ENCODE peak calls at places on chromosomes 6 and 20, in ten cellular contexts. One of them, this sample, is unnamed.
A peak's percentile ranks its signal among the peaks of the same experiment; 100 is the strongest.

GRCh38 chr20:40778894-40779496 is 90.0 kb upstream of the MAFB start:
- DNase-seq in effector memory CD8-positive, alpha-beta T cell: no peak
- DNase-seq in GM10248: no peak
- DNase-seq in RWPE1: no peak
- DNase-seq in activated T-cell treated with anti-CD3 and anti-CD28 coated beads, Interleukin-2, amount 50 U/mL, for 72 hours: no peak
- DNase-seq in uterus: no peak
- DNase-seq in activated T-helper 1 cell treated with Interleukin-2 at 50 U/mL for 16 hours: no peak
- DNase-seq in NCI-H1436 treated with DMSO at 0.1 percent for 48 hours: no peak
- DNase-seq in AG10803: no peak
- DNase-seq in head of caudate nucleus: no peak
- DNase-seq in this sample: no peak

GRCh38 chr20:35317416-35317815 is 25.2 kb upstream of the FAM83C start:
- DNase-seq in effector memory CD8-positive, alpha-beta T cell: no peak
- DNase-seq in GM10248: no peak
- DNase-seq in RWPE1: no peak
- DNase-seq in activated T-cell treated with anti-CD3 and anti-CD28 coated beads, Interleukin-2, amount 50 U/mL, for 72 hours: no peak
- DNase-seq in uterus: no peak
- DNase-seq in activated T-helper 1 cell treated with Interleukin-2 at 50 U/mL for 16 hours: no peak
- DNase-seq in NCI-H1436 treated with DMSO at 0.1 percent for 48 hours: no peak
- DNase-seq in AG10803: no peak
- DNase-seq in head of caudate nucleus: no peak
- DNase-seq in this sample: no peak

GRCh38 chr20:22430154-22430745 is 154.1 kb downstream of the FOXA2 start:
- DNase-seq in effector memory CD8-positive, alpha-beta T cell: no peak
- DNase-seq in GM10248: no peak
- DNase-seq in RWPE1: peak; percentile 58
- DNase-seq in activated T-cell treated with anti-CD3 and anti-CD28 coated beads, Interleukin-2, amount 50 U/mL, for 72 hours: no peak
- DNase-seq in uterus: no peak
- DNase-seq in activated T-helper 1 cell treated with Interleukin-2 at 50 U/mL for 16 hours: no peak
- DNase-seq in NCI-H1436 treated with DMSO at 0.1 percent for 48 hours: no peak
- DNase-seq in AG10803: no peak
- DNase-seq in head of caudate nucleus: no peak
- DNase-seq in this sample: no peak

GRCh38 chr6:161696828-161697227 is 423.0 kb upstream of the AGPAT4 start:
- DNase-seq in effector memory CD8-positive, alpha-beta T cell: no peak
- DNase-seq in GM10248: no peak
- DNase-seq in RWPE1: no peak
- DNase-seq in activated T-cell treated with anti-CD3 and anti-CD28 coated beads, Interleukin-2, amount 50 U/mL, for 72 hours: no peak
- DNase-seq in uterus: no peak
- DNase-seq in activated T-helper 1 cell treated with Interleukin-2 at 50 U/mL for 16 hours: no peak
- DNase-seq in NCI-H1436 treated with DMSO at 0.1 percent for 48 hours: no peak
- DNase-seq in AG10803: no peak
- DNase-seq in head of caudate nucleus: no peak
- DNase-seq in this sample: no peak

GRCh38 chr6:45901777-45902650 is 113.6 kb downstream of the CLIC5 start:
- DNase-seq in effector memory CD8-positive, alpha-beta T cell: no peak
- DNase-seq in GM10248: no peak
- DNase-seq in RWPE1: no peak
- DNase-seq in activated T-cell treated with anti-CD3 and anti-CD28 coated beads, Interleukin-2, amount 50 U/mL, for 72 hours: no peak
- DNase-seq in uterus: no peak
- DNase-seq in activated T-helper 1 cell treated with Interleukin-2 at 50 U/mL for 16 hours: no peak
- DNase-seq in NCI-H1436 treated with DMSO at 0.1 percent for 48 hours: no peak
- DNase-seq in AG10803: no peak
- DNase-seq in head of caudate nucleus: no peak
- DNase-seq in this sample: no peak

GRCh38 chr20:53258741-53259140 is 286.6 kb downstream of the TSHZ2 start:
- DNase-seq in effector memory CD8-positive, alpha-beta T cell: no peak
- DNase-seq in GM10248: no peak
- DNase-seq in RWPE1: no peak
- DNase-seq in activated T-cell treated with anti-CD3 and anti-CD28 coated beads, Interleukin-2, amount 50 U/mL, for 72 hours: no peak
- DNase-seq in uterus: no peak
- DNase-seq in activated T-helper 1 cell treated with Interleukin-2 at 50 U/mL for 16 hours: no peak
- DNase-seq in NCI-H1436 treated with DMSO at 0.1 percent for 48 hours: no peak
- DNase-seq in AG10803: no peak
- DNase-seq in head of caudate nucleus: no peak
- DNase-seq in this sample: no peak

GRCh38 chr6:128062882-128063603 is 162.2 kb upstream of the THEMIS start:
- DNase-seq in effector memory CD8-positive, alpha-beta T cell: no peak
- DNase-seq in GM10248: no peak
- DNase-seq in RWPE1: no peak
- DNase-seq in activated T-cell treated with anti-CD3 and anti-CD28 coated beads, Interleukin-2, amount 50 U/mL, for 72 hours: no peak
- DNase-seq in uterus: no peak
- DNase-seq in activated T-helper 1 cell treated with Interleukin-2 at 50 U/mL for 16 hours: no peak
- DNase-seq in NCI-H1436 treated with DMSO at 0.1 percent for 48 hours: no peak
- DNase-seq in AG10803: peak; percentile 32
- DNase-seq in head of caudate nucleus: no peak
- DNase-seq in this sample: no peak

GRCh38 chr6:89242574-89243330 is 25.6 kb upstream of the GABRR1 start:
- DNase-seq in effector memory CD8-positive, alpha-beta T cell: no peak
- DNase-seq in GM10248: peak; percentile 30
- DNase-seq in RWPE1: peak; percentile 66
- DNase-seq in activated T-cell treated with anti-CD3 and anti-CD28 coated beads, Interleukin-2, amount 50 U/mL, for 72 hours: no peak
- DNase-seq in uterus: no peak
- DNase-seq in activated T-helper 1 cell treated with Interleukin-2 at 50 U/mL for 16 hours: no peak
- DNase-seq in NCI-H1436 treated with DMSO at 0.1 percent for 48 hours: peak; percentile 37
- DNase-seq in AG10803: peak; percentile 53
- DNase-seq in head of caudate nucleus: no peak
- DNase-seq in this sample: peak; percentile 69

GRCh38 chr20:34047010-34047687 is 53.4 kb downstream of the RALY start:
- DNase-seq in effector memory CD8-positive, alpha-beta T cell: no peak
- DNase-seq in GM10248: no peak
- DNase-seq in RWPE1: no peak
- DNase-seq in activated T-cell treated with anti-CD3 and anti-CD28 coated beads, Interleukin-2, amount 50 U/mL, for 72 hours: no peak
- DNase-seq in uterus: no peak
- DNase-seq in activated T-helper 1 cell treated with Interleukin-2 at 50 U/mL for 16 hours: no peak
- DNase-seq in NCI-H1436 treated with DMSO at 0.1 percent for 48 hours: no peak
- DNase-seq in AG10803: no peak
- DNase-seq in head of caudate nucleus: no peak
- DNase-seq in this sample: no peak

GRCh38 chr6:68958327-68958726 is 323.2 kb downstream of the ADGRB3 start:
- DNase-seq in effector memory CD8-positive, alpha-beta T cell: no peak
- DNase-seq in GM10248: no peak
- DNase-seq in RWPE1: peak; percentile 5
- DNase-seq in activated T-cell treated with anti-CD3 and anti-CD28 coated beads, Interleukin-2, amount 50 U/mL, for 72 hours: no peak
- DNase-seq in uterus: no peak
- DNase-seq in activated T-helper 1 cell treated with Interleukin-2 at 50 U/mL for 16 hours: no peak
- DNase-seq in NCI-H1436 treated with DMSO at 0.1 percent for 48 hours: no peak
- DNase-seq in AG10803: peak; percentile 1
- DNase-seq in head of caudate nucleus: no peak
- DNase-seq in this sample: peak; percentile 59

GRCh38 chr6:150592377-150592995 is 7.2 kb upstream of the PLEKHG1 start:
- DNase-seq in effector memory CD8-positive, alpha-beta T cell: no peak
- DNase-seq in GM10248: no peak
- DNase-seq in RWPE1: no peak
- DNase-seq in activated T-cell treated with anti-CD3 and anti-CD28 coated beads, Interleukin-2, amount 50 U/mL, for 72 hours: no peak
- DNase-seq in uterus: no peak
- DNase-seq in activated T-helper 1 cell treated with Interleukin-2 at 50 U/mL for 16 hours: no peak
- DNase-seq in NCI-H1436 treated with DMSO at 0.1 percent for 48 hours: no peak
- DNase-seq in AG10803: no peak
- DNase-seq in head of caudate nucleus: no peak
- DNase-seq in this sample: no peak

GRCh38 chr6:150373260-150373701 is 4.5 kb downstream of the IYD start:
- DNase-seq in effector memory CD8-positive, alpha-beta T cell: no peak
- DNase-seq in GM10248: no peak
- DNase-seq in RWPE1: peak; percentile 14
- DNase-seq in activated T-cell treated with anti-CD3 and anti-CD28 coated beads, Interleukin-2, amount 50 U/mL, for 72 hours: peak; percentile 25
- DNase-seq in uterus: no peak
- DNase-seq in activated T-helper 1 cell treated with Interleukin-2 at 50 U/mL for 16 hours: no peak
- DNase-seq in NCI-H1436 treated with DMSO at 0.1 percent for 48 hours: no peak
- DNase-seq in AG10803: peak; percentile 95
- DNase-seq in head of caudate nucleus: no peak
- DNase-seq in this sample: peak; percentile 40

GRCh38 chr20:32509639-32510066 is 75.5 kb downstream of the NOL4L start:
- DNase-seq in effector memory CD8-positive, alpha-beta T cell: peak; percentile 66
- DNase-seq in GM10248: no peak
- DNase-seq in RWPE1: no peak
- DNase-seq in activated T-cell treated with anti-CD3 and anti-CD28 coated beads, Interleukin-2, amount 50 U/mL, for 72 hours: peak; percentile 69
- DNase-seq in uterus: no peak
- DNase-seq in activated T-helper 1 cell treated with Interleukin-2 at 50 U/mL for 16 hours: peak; percentile 51
- DNase-seq in NCI-H1436 treated with DMSO at 0.1 percent for 48 hours: no peak
- DNase-seq in AG10803: no peak
- DNase-seq in head of caudate nucleus: no peak
- DNase-seq in this sample: no peak

GRCh38 chr6:28501259-28501658 is 14.3 kb downstream of the GPX6 start:
- DNase-seq in effector memory CD8-positive, alpha-beta T cell: no peak
- DNase-seq in GM10248: no peak
- DNase-seq in RWPE1: no peak
- DNase-seq in activated T-cell treated with anti-CD3 and anti-CD28 coated beads, Interleukin-2, amount 50 U/mL, for 72 hours: no peak
- DNase-seq in uterus: no peak
- DNase-seq in activated T-helper 1 cell treated with Interleukin-2 at 50 U/mL for 16 hours: no peak
- DNase-seq in NCI-H1436 treated with DMSO at 0.1 percent for 48 hours: no peak
- DNase-seq in AG10803: no peak
- DNase-seq in head of caudate nucleus: no peak
- DNase-seq in this sample: no peak

GRCh38 chr20:57464642-57465211 is 60.2 kb downstream of the CTCFL start:
- DNase-seq in effector memory CD8-positive, alpha-beta T cell: no peak
- DNase-seq in GM10248: no peak
- DNase-seq in RWPE1: peak; percentile 68
- DNase-seq in activated T-cell treated with anti-CD3 and anti-CD28 coated beads, Interleukin-2, amount 50 U/mL, for 72 hours: no peak
- DNase-seq in uterus: no peak
- DNase-seq in activated T-helper 1 cell treated with Interleukin-2 at 50 U/mL for 16 hours: no peak
- DNase-seq in NCI-H1436 treated with DMSO at 0.1 percent for 48 hours: no peak
- DNase-seq in AG10803: no peak
- DNase-seq in head of caudate nucleus: no peak
- DNase-seq in this sample: peak; percentile 28

GRCh38 chr20:58048096-58048702 is 180.3 kb downstream of the ANKRD60 start:
- DNase-seq in effector memory CD8-positive, alpha-beta T cell: no peak
- DNase-seq in GM10248: no peak
- DNase-seq in RWPE1: peak; percentile 71
- DNase-seq in activated T-cell treated with anti-CD3 and anti-CD28 coated beads, Interleukin-2, amount 50 U/mL, for 72 hours: no peak
- DNase-seq in uterus: no peak
- DNase-seq in activated T-helper 1 cell treated with Interleukin-2 at 50 U/mL for 16 hours: no peak
- DNase-seq in NCI-H1436 treated with DMSO at 0.1 percent for 48 hours: no peak
- DNase-seq in AG10803: peak; percentile 74
- DNase-seq in head of caudate nucleus: no peak
- DNase-seq in this sample: peak; percentile 68

GRCh38 chr6:113326781-113327180 is 530.4 kb upstream of the MARCKS start:
- DNase-seq in effector memory CD8-positive, alpha-beta T cell: no peak
- DNase-seq in GM10248: no peak
- DNase-seq in RWPE1: no peak
- DNase-seq in activated T-cell treated with anti-CD3 and anti-CD28 coated beads, Interleukin-2, amount 50 U/mL, for 72 hours: no peak
- DNase-seq in uterus: no peak
- DNase-seq in activated T-helper 1 cell treated with Interleukin-2 at 50 U/mL for 16 hours: no peak
- DNase-seq in NCI-H1436 treated with DMSO at 0.1 percent for 48 hours: no peak
- DNase-seq in AG10803: no peak
- DNase-seq in head of caudate nucleus: no peak
- DNase-seq in this sample: no peak

This sample was measured in RKO.